ENCODE peak calls at places on chromosomes 4 and X, in four cellular contexts. One of them, this sample, is unnamed.

GRCh38 chr4:7487464-7487863 is 52.7 kb upstream of the PSAPL1 start:
- DNase-seq in WTC11: no peak
- DNase-seq in A549: no peak
- DNase-seq in K562: no peak
- DNase-seq in this sample: no peak

GRCh38 chrX:154136627-154137161 is 7.3 kb upstream of the OPN1LW start:
- DNase-seq in WTC11: peak
- DNase-seq in A549: peak
- DNase-seq in K562: peak
- DNase-seq in this sample: peak

GRCh38 chr4:99117876-99118693 is 26.0 kb downstream of the ADH4 start:
- DNase-seq in WTC11: no peak
- DNase-seq in A549: no peak
- DNase-seq in K562: peak
- DNase-seq in this sample: peak

GRCh38 chr4:67712000-67712625 is 11.2 kb upstream of the UBA6 start:
- DNase-seq in WTC11: no peak
- DNase-seq in A549: no peak
- DNase-seq in K562: no peak
- DNase-seq in this sample: no peak

GRCh38 chr4:150070464-150071170 is 7.6 kb upstream of the DCLK2 start:
- DNase-seq in WTC11: no peak
- DNase-seq in A549: no peak
- DNase-seq in K562: no peak
- DNase-seq in this sample: no peak

GRCh38 chr4:42750091-42750490 is 93.2 kb upstream of the ATP8A1 start:
- DNase-seq in WTC11: no peak
- DNase-seq in A549: no peak
- DNase-seq in K562: no peak
- DNase-seq in this sample: no peak

GRCh38 chrX:31670245-31670644 is 598.4 kb upstream of the FTHL17 start:
- DNase-seq in WTC11: no peak
- DNase-seq in A549: no peak
- DNase-seq in K562: no peak
- DNase-seq in this sample: no peak

GRCh38 chrX:148517191-148517590 is 16.8 kb downstream of the AFF2 start:
- DNase-seq in WTC11: no peak
- DNase-seq in A549: no peak
- DNase-seq in K562: no peak
- DNase-seq in this sample: no peak

GRCh38 chr4:62544428-62544827 is 1344.3 kb downstream of the ADGRL3 start:
- DNase-seq in WTC11: no peak
- DNase-seq in A549: no peak
- DNase-seq in K562: no peak
- DNase-seq in this sample: no peak

GRCh38 chrX:63350551-63350950 is 581 bp downstream of the SPIN4 start:
- DNase-seq in WTC11: no peak
- DNase-seq in A549: peak
- DNase-seq in K562: peak
- DNase-seq in this sample: peak

GRCh38 chr4:181957088-181957487 is 286.1 kb upstream of the TENM3 start:
- DNase-seq in WTC11: no peak
- DNase-seq in A549: no peak
- DNase-seq in K562: no peak
- DNase-seq in this sample: no peak

GRCh38 chr4:45172636-45173035 is 446.3 kb upstream of the GNPDA2 start:
- DNase-seq in WTC11: peak
- DNase-seq in A549: no peak
- DNase-seq in K562: no peak
- DNase-seq in this sample: no peak

GRCh38 chr4:71974681-71975080 is 57.1 kb upstream of the NPFFR2 start:
- DNase-seq in WTC11: no peak
- DNase-seq in A549: no peak
- DNase-seq in K562: no peak
- DNase-seq in this sample: no peak

GRCh38 chr4:69617083-69617694 is 22.3 kb downstream of the UGT2A2 start:
- DNase-seq in WTC11: no peak
- DNase-seq in A549: peak
- DNase-seq in K562: peak
- DNase-seq in this sample: peak

GRCh38 chrX:53093177-53093655 is 726 bp upstream of the KANTR start:
- DNase-seq in WTC11: peak
- DNase-seq in A549: peak
- DNase-seq in K562: peak
- DNase-seq in this sample: peak

GRCh38 chr4:2796261-2797187 is 3.6 kb downstream of the SH3BP2 start:
- DNase-seq in WTC11: no peak
- DNase-seq in A549: no peak
- DNase-seq in K562: no peak
- DNase-seq in this sample: no peak

GRCh38 chr4:88415982-88416381 is 37.3 kb downstream of the HERC6 start:
- DNase-seq in WTC11: no peak
- DNase-seq in A549: no peak
- DNase-seq in K562: no peak
- DNase-seq in this sample: no peak

GRCh38 chr4:103244251-103244650 is 46.1 kb upstream of the CENPE start:
- DNase-seq in WTC11: no peak
- DNase-seq in A549: no peak
- DNase-seq in K562: no peak
- DNase-seq in this sample: no peak

GRCh38 chr4:124564121-124564520 is 148.4 kb downstream of the ANKRD50 start:
- DNase-seq in WTC11: no peak
- DNase-seq in A549: no peak
- DNase-seq in K562: no peak
- DNase-seq in this sample: no peak

GRCh38 chrX:56429581-56429980 is 133.8 kb upstream of the UBQLN2 start:
- DNase-seq in WTC11: peak
- DNase-seq in A549: no peak
- DNase-seq in K562: no peak
- DNase-seq in this sample: no peak

GRCh38 chr4:80265571-80266266 is 745 bp upstream of the FGF5 start:
- DNase-seq in WTC11: no peak
- DNase-seq in A549: no peak
- DNase-seq in K562: peak
- DNase-seq in this sample: no peak
- TF ChIP-seq HMGXB4 in WTC11: no peak
- TF ChIP-seq HMGXB4 in A549: no peak
- TF ChIP-seq HMGXB4 in K562: no peak
- TF ChIP-seq HMGXB4 in this sample: no peak

DNA sequence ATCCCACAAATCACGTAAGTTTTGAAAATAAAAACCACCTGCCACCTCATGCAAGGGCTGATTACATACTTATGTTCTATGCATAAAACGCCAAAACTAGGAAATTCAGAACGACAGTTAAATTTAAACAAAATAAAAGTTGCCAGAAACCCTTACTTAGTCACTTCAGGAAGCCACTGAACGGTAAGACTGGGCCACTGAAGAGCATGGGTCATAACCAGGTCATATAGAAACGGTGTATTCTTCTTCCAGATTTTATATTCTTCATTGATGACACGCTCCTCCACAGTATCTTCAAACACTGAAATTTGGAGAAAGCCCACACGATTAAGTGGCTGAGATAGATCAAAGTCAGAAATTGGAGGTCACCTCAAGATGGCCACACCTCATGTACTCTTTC is 1.2 kb downstream of the RBBP7 start:
- DNase-seq in WTC11: no peak
- DNase-seq in A549: no peak
- DNase-seq in K562: no peak
- DNase-seq in this sample: no peak
- TF ChIP-seq ESRRA in WTC11: no peak
- TF ChIP-seq ESRRA in A549: no peak
- TF ChIP-seq ESRRA in K562: no peak
- TF ChIP-seq ESRRA in this sample: no peak

GRCh38 chrX:78102100-78102499 is 1.9 kb upstream of the PGK1 start:
- DNase-seq in WTC11: no peak
- DNase-seq in A549: no peak
- DNase-seq in K562: no peak
- DNase-seq in this sample: no peak
- TF ChIP-seq HMGXB4 in WTC11: no peak
- TF ChIP-seq HMGXB4 in A549: no peak
- TF ChIP-seq HMGXB4 in K562: no peak
- TF ChIP-seq HMGXB4 in this sample: no peak

GRCh38 chr4:6364146-6364545 is 94.5 kb downstream of the WFS1 start:
- DNase-seq in WTC11: no peak
- DNase-seq in A549: no peak
- DNase-seq in K562: no peak
- DNase-seq in this sample: no peak

GRCh38 chr4:6364581-6364980 is 94.9 kb downstream of the WFS1 start:
- DNase-seq in WTC11: no peak
- DNase-seq in A549: no peak
- DNase-seq in K562: no peak
- DNase-seq in this sample: no peak

GRCh38 chr4:6362243-6362885 is 92.7 kb downstream of the WFS1 start:
- DNase-seq in WTC11: no peak
- DNase-seq in A549: peak
- DNase-seq in K562: no peak
- DNase-seq in this sample: no peak

GRCh38 chr4:6361076-6361784 is 91.6 kb downstream of the WFS1 start:
- DNase-seq in WTC11: no peak
- DNase-seq in A549: no peak
- DNase-seq in K562: no peak
- DNase-seq in this sample: no peak

DNA sequence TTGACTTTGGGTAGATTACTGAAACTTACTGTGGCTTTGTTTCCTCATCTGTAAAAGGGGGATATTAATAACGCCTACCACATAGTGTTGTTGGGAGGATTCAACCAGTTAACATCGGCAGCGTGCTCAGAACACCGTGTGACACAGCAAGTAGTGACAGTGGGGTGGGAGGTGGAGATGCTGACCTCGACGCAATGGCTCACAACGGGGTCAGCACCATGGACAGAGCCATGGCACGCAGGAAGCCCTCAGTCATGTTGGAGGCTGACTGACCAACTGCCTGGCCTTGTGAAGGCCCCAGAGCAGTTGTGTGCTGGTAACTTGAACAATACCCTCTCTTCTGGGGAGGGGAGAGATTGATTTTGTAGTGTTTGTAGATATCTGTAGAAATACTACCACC is 93.2 kb downstream of the WFS1 start:
- DNase-seq in WTC11: peak
- DNase-seq in A549: no peak
- DNase-seq in K562: peak
- DNase-seq in this sample: peak
- TF ChIP-seq ESRRA in WTC11: peak
- TF ChIP-seq ESRRA in A549: no peak
- TF ChIP-seq ESRRA in K562: no peak
- TF ChIP-seq ESRRA in this sample: no peak

GRCh38 chrX:111282141-111282540 is 11.9 kb upstream of the CAPN6 start:
- DNase-seq in WTC11: no peak
- DNase-seq in A549: no peak
- DNase-seq in K562: no peak
- DNase-seq in this sample: no peak
- TF ChIP-seq HMGXB4 in WTC11: no peak
- TF ChIP-seq HMGXB4 in A549: no peak
- TF ChIP-seq HMGXB4 in K562: no peak
- TF ChIP-seq HMGXB4 in this sample: no peak

DNA sequence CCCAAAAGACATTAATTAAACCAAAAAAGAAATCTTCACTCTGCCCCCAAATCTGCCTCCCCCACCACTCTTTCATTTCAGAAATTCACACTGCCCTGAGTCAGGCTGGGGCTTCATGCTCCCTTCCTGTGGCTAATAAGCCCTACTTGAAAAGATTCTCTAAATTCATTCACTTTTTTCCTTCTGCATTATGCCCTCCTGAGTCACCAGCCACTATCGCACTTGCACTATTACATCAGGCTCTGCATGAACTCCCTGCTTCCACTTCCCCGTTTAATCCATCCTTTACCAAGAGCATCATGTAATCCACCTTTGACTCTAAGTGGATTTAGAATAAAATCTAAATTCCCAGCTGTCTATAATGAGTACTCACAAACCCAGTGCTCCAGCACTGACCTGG is 295.4 kb upstream of the KLF3 start:
- DNase-seq in WTC11: no peak
- DNase-seq in A549: no peak
- DNase-seq in K562: no peak
- DNase-seq in this sample: no peak
- TF ChIP-seq ESRRA in WTC11: no peak
- TF ChIP-seq ESRRA in A549: no peak
- TF ChIP-seq ESRRA in K562: no peak
- TF ChIP-seq ESRRA in this sample: no peak

GRCh38 chr4:105197777-105198176 is 51.1 kb downstream of the TET2 start:
- DNase-seq in WTC11: no peak
- DNase-seq in A549: no peak
- DNase-seq in K562: no peak
- DNase-seq in this sample: no peak
- TF ChIP-seq HMGXB4 in WTC11: no peak
- TF ChIP-seq HMGXB4 in A549: no peak
- TF ChIP-seq HMGXB4 in K562: no peak
- TF ChIP-seq HMGXB4 in this sample: no peak

DNA sequence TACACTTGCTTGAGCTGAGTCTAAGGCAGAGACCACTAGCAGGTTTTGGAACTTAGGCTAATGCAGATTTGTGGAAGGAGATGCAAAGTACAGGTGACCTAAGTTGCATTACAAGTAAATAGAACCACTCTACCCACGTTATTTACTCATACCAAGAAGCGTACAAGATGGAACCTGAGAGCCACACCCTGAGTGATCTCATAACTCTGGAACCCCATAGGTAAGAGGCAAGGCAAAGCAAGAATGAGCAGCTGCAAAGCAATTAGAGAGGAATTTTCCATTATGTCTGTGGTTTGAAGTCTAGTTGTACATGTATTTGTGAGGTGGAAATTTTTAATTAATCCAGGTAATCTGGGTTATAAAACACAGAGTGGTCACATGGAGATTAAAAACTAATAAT is 55.4 kb downstream of the CC2D2A start:
- DNase-seq in WTC11: no peak
- DNase-seq in A549: no peak
- DNase-seq in K562: no peak
- DNase-seq in this sample: no peak
- TF ChIP-seq ESRRA in WTC11: no peak
- TF ChIP-seq ESRRA in A549: no peak
- TF ChIP-seq ESRRA in K562: no peak
- TF ChIP-seq ESRRA in this sample: no peak

GRCh38 chr4:26937136-26937535 is 76.5 kb downstream of the STIM2 start:
- DNase-seq in WTC11: no peak
- DNase-seq in A549: no peak
- DNase-seq in K562: peak
- DNase-seq in this sample: no peak
- TF ChIP-seq HMGXB4 in WTC11: no peak
- TF ChIP-seq HMGXB4 in A549: no peak
- TF ChIP-seq HMGXB4 in K562: no peak
- TF ChIP-seq HMGXB4 in this sample: no peak

This sample was measured in HepG2.